ENCODE peak calls at places on chromosomes 11 and 22, in eight cellular contexts. H, A, W, G, N, X, K and U are unnamed samples.

GRCh38 chr22:31790240-31790639 is 36.4 kb downstream of the DEPDC5 start:
- DNase-seq in H (no peak), A (no peak), W (no peak), G (no peak), N (no peak), X (no peak), K (no peak), U (no peak)

GRCh38 chr22:48693377-48694135 is 1134.1 kb downstream of the BRD1 start:
- DNase-seq in H (no peak), A (no peak), W (no peak), G (no peak), N (no peak), X (no peak), K (no peak), U (no peak)

GRCh38 chr11:44258839-44259420 is 51.0 kb downstream of the ALX4 start:
- DNase-seq in H (no peak), A (no peak), W (no peak), G (no peak), N (no peak), X (no peak), K (no peak), U (no peak)

GRCh38 chr11:47538741-47539575 is 14.0 kb downstream of the CELF1 start:
- DNase-seq in H (no peak), A (no peak), W (no peak), G (no peak), N (no peak), X (no peak), K (no peak), U (peak; percentile 81)

GRCh38 chr22:17742528-17742902 is 31.8 kb downstream of the BID start:
- DNase-seq in H (no peak), A (peak; percentile 67), W (peak; percentile 93), G (peak; percentile 44), N (peak; percentile 73), X (peak; percentile 97), K (no peak), U (peak; percentile 49)

GRCh38 chr11:68942751-68943271 is 38.0 kb downstream of the MRGPRD start:
- DNase-seq in H (no peak), A (no peak), W (no peak), G (no peak), N (peak; percentile 23), X (peak; percentile 48), K (no peak), U (no peak)

GRCh38 chr11:63505857-63506528 is at the start of gene LGALS12:
- DNase-seq in H (no peak), A (no peak), W (no peak), G (no peak), N (no peak), X (peak; percentile 36), K (no peak), U (no peak)

GRCh38 chr11:2824851-2825250 is 60.7 kb downstream of the CDKN1C start:
- DNase-seq in H (no peak), A (no peak), W (no peak), G (no peak), N (no peak), X (no peak), K (peak; percentile 75), U (no peak)

GRCh38 chr22:30432096-30432495 is 6.5 kb downstream of the MTFP1 start:
- DNase-seq in H (no peak), A (no peak), W (no peak), G (no peak), N (no peak), X (no peak), K (no peak), U (no peak)

GRCh38 chr11:47848636-47849155 is 546 bp upstream of the NUP160 start:
- DNase-seq in H (no peak), A (no peak), W (no peak), G (no peak), N (no peak), X (no peak), K (no peak), U (no peak)

GRCh38 chr11:69774354-69775162 is 583 bp downstream of the FGF4 start:
- DNase-seq in H (no peak), A (no peak), W (peak; percentile 41), G (no peak), N (no peak), X (peak; percentile 81), K (no peak), U (no peak)

GRCh38 chr11:7019500-7020182 is 505 bp downstream of the ZNF214 start:
- DNase-seq in H (no peak), A (no peak), W (no peak), G (no peak), N (peak; percentile 14), X (peak; percentile 28), K (peak; percentile 58), U (no peak)

GRCh38 chr11:35905901-35906661 is 37.8 kb upstream of the LDLRAD3 start:
- DNase-seq in H (no peak), A (no peak), W (no peak), G (no peak), N (no peak), X (no peak), K (no peak), U (peak; percentile 24)

GRCh38 chr11:64887757-64888405 is 9.5 kb upstream of the EHD1 start:
- DNase-seq in H (peak; percentile 92), A (peak; percentile 66), W (peak; percentile 97), G (peak; percentile 78), N (peak; percentile 92), X (peak; percentile 98), K (peak; percentile 78), U (peak; percentile 62)

GRCh38 chr22:44799077-44799931 is 46.9 kb downstream of the ARHGAP8 start:
- DNase-seq in H (no peak), A (no peak), W (no peak), G (no peak), N (no peak), X (peak; percentile 60), K (no peak), U (no peak)

GRCh38 chr11:92226331-92227232 is 2.0 kb downstream of the FAT3 start:
- DNase-seq in H (no peak), A (no peak), W (peak; percentile 65), G (no peak), N (no peak), X (peak; percentile 82), K (no peak), U (no peak)

GRCh38 chr11:92225206-92225562 is 566 bp downstream of the FAT3 start:
- DNase-seq in H (no peak), A (no peak), W (no peak), G (no peak), N (no peak), X (peak; percentile 69), K (no peak), U (no peak)

GRCh38 chr11:92225563-92226308 is 1.1 kb downstream of the FAT3 start:
- DNase-seq in H (peak; percentile 72), A (no peak), W (peak; percentile 71), G (no peak), N (no peak), X (peak; percentile 73), K (no peak), U (no peak)

GRCh38 chr11:92227954-92228935 is 3.6 kb downstream of the FAT3 start:
- DNase-seq in H (no peak), A (no peak), W (peak; percentile 21), G (no peak), N (no peak), X (peak; percentile 10), K (no peak), U (no peak)

GRCh38 chr11:92227233-92227593 is 2.6 kb downstream of the FAT3 start:
- DNase-seq in H (no peak), A (no peak), W (peak; percentile 49), G (no peak), N (no peak), X (peak; percentile 53), K (no peak), U (no peak)
- H3K4me3 ChIP-seq in H (no peak overlapping the region), A (no peak overlapping the region), W (peak overlapping the region; percentile 89), G (no peak overlapping the region), N (no peak overlapping the region), X (peak overlapping the region; percentile 58), K (peak overlapping the region; percentile 47), U (no peak overlapping the region)

GRCh38 chr11:17388609-17389204 is at the start of gene KCNJ11:
- DNase-seq in H (no peak), A (no peak), W (no peak), G (no peak), N (no peak), X (peak; percentile 88), K (no peak), U (no peak)

GRCh38 chr11:17387811-17388210 is 648 bp downstream of the KCNJ11 start:
- DNase-seq in H (no peak), A (no peak), W (peak; percentile 8), G (no peak), N (no peak), X (no peak), K (no peak), U (no peak)

GRCh38 chr11:17391493-17392355 is 3.3 kb upstream of the KCNJ11 start:
- DNase-seq in H (no peak), A (peak; percentile 87), W (peak; percentile 12), G (no peak), N (no peak), X (peak; percentile 16), K (no peak), U (no peak)

GRCh38 chr11:17389205-17389956 is 922 bp upstream of the KCNJ11 start:
- DNase-seq in H (no peak), A (peak; percentile 83), W (peak; percentile 98), G (peak; percentile 69), N (peak; percentile 79), X (peak; percentile 99), K (no peak), U (peak; percentile 43)

GRCh38 chr11:17389957-17390649 is 1.6 kb upstream of the KCNJ11 start:
- DNase-seq in H (no peak), A (no peak), W (peak; percentile 42), G (no peak), N (no peak), X (peak; percentile 50), K (no peak), U (no peak)
- H3K4me3 ChIP-seq in H (peak overlapping the region; percentile 55), A (peak overlapping the region; percentile 62), W (no peak overlapping the region), G (no peak overlapping the region), N (no peak overlapping the region), X (peak overlapping the region; percentile 50), K (no peak overlapping the region), U (no peak overlapping the region)

DNA sequence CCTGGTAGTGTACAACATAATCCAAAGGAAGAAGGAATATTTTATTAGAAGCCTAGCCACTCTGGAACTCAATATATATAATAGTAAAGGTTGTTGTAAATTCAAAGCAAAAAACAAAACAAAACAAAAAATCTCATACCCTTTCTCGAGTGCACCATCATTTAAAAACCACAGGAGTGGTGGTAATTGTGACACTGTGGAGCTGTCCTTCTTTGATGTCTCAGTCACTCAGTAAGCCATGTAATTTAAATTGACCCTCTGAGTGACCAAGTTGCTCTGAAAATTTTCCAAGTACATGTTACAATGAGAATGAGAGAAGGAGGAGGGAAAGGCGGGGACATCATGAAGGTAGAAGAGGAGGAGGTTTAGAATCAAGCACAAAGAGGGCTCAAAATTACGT is 6.6 kb downstream of the PRSS23 start:
- DNase-seq in H (no peak), A (no peak), W (no peak), G (no peak), N (no peak), X (no peak), K (no peak), U (no peak)
- H3K4me3 ChIP-seq in H (no peak overlapping the region), A (no peak overlapping the region), W (no peak overlapping the region), G (no peak overlapping the region), N (no peak overlapping the region), X (no peak overlapping the region), K (no peak overlapping the region), U (no peak overlapping the region)

DNA sequence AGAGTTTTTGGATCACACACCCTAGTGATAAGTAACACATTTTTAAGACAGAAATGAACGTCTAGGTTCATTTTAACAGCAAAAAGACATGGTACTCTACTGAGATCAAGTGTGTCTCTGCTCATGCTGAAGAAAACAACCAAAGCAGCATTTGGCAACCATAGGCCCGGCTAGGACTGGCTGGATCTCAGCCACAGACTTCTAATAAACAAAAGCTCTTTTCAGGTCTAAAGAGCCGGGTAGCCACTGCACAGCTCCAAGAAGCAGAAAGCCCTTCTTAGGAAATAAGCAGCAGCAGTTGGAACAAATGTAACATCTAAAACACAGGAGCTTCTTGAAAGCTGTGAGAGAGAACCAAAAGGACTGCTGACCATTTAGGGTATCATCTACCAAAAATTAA is 37.7 kb downstream of the PITPNB start:
- DNase-seq in H (no peak), A (no peak), W (no peak), G (no peak), N (peak; percentile 35), X (no peak), K (no peak), U (peak; percentile 34)
- H3K4me3 ChIP-seq in H (no peak overlapping the region), A (no peak overlapping the region), W (no peak overlapping the region), G (no peak overlapping the region), N (no peak overlapping the region), X (no peak overlapping the region), K (no peak overlapping the region), U (no peak overlapping the region)